ENCODE peak calls at places on chromosomes 4 and X, in ten cellular contexts. U is EH, B is AG08396, T is AG10803, Z is heart right ventricle, A is hepatocyte, Y is T-helper 1 cell, C is upper lobe of right lung, L is NCI-H446 treated with DMSO at 0.1 percent for 48 hours, M is GM04504. F is an unnamed sample.

GRCh38 chr4:107870916-107871786 is 46.4 kb downstream of the SGMS2 start:
- DNase-seq in B (no peak), L (no peak), T (no peak), M (no peak), A (no peak), U (no peak), C (no peak), Y (no peak), Z (no peak), F (no peak)

GRCh38 chrX:27775984-27776383 is 31.8 kb upstream of the MAGEB10 start:
- DNase-seq in B (no peak), C (no peak), A (no peak), L (no peak), Y (no peak), Z (no peak), M (no peak), U (no peak), T (no peak), F (no peak)

GRCh38 chrX:39857780-39858179 is 240.0 kb downstream of the BCOR start:
- DNase-seq in M (no peak), Z (no peak), B (no peak), A (no peak), Y (peak), U (no peak), L (no peak), T (no peak), C (no peak), F (no peak)

GRCh38 chr4:22969314-22969896 is 276.7 kb downstream of the GBA3 start:
- DNase-seq in C (no peak), U (peak), T (peak), M (peak), L (no peak), A (peak), B (no peak), Z (no peak), Y (no peak), F (no peak)

GRCh38 chr4:133474511-133474910 is 325.4 kb downstream of the PCDH10 start:
- DNase-seq in T (no peak), L (no peak), A (no peak), C (no peak), M (no peak), U (no peak), Z (no peak), Y (no peak), B (no peak), F (no peak)

GRCh38 chr4:165970703-165971420 is 97.8 kb downstream of the TLL1 start:
- DNase-seq in Y (no peak), T (no peak), M (no peak), Z (no peak), C (no peak), B (no peak), L (no peak), A (no peak), U (no peak), F (no peak)

GRCh38 chr4:11843340-11843739 is 414.6 kb upstream of the HS3ST1 start:
- DNase-seq in Z (no peak), C (no peak), L (no peak), T (no peak), M (no peak), A (no peak), U (no peak), B (no peak), Y (no peak), F (no peak)

GRCh38 chr4:139641218-139641617 is 24.4 kb upstream of the MGST2 start:
- DNase-seq in Z (no peak), M (no peak), Y (no peak), L (no peak), C (no peak), U (peak), B (peak), A (no peak), T (peak), F (no peak)

GRCh38 chrX:132689741-132690140 is 200.9 kb upstream of the MBNL3 start:
- DNase-seq in Y (no peak), U (no peak), A (no peak), L (no peak), B (no peak), Z (no peak), T (no peak), M (no peak), C (no peak), F (no peak)

GRCh38 chr4:147057631-147057980 is 111.9 kb upstream of the TTC29 start:
- DNase-seq in Y (peak), U (peak), M (no peak), A (no peak), T (peak), L (no peak), C (no peak), B (no peak), Z (no peak), F (no peak)

GRCh38 chr4:124459922-124460301 is 252.6 kb downstream of the ANKRD50 start:
- DNase-seq in M (no peak), L (no peak), T (peak), A (no peak), B (no peak), C (no peak), Y (no peak), Z (no peak), U (no peak), F (no peak)

GRCh38 chrX:106932492-106932923 is 12.3 kb downstream of the CLDN2 start:
- DNase-seq in Z (no peak), M (no peak), C (no peak), B (peak), T (peak), L (no peak), Y (no peak), U (peak), A (peak), F (no peak)

GRCh38 chr4:100635899-100636298 is 118.1 kb upstream of the EMCN start:
- DNase-seq in Y (no peak), C (no peak), U (no peak), B (no peak), Z (no peak), L (no peak), A (no peak), T (no peak), M (no peak), F (no peak)

GRCh38 chr4:94721310-94721709 is 36.4 kb upstream of the BMPR1B start:
- DNase-seq in A (no peak), U (no peak), M (no peak), L (no peak), T (no peak), Z (no peak), C (no peak), B (no peak), Y (no peak), F (no peak)

GRCh38 chr4:27123050-27123768 is 262.6 kb downstream of the STIM2 start:
- DNase-seq in T (no peak), C (no peak), U (peak), Z (no peak), Y (no peak), B (no peak), L (no peak), A (peak), M (no peak), F (no peak)

GRCh38 chr4:177718514-177718913 is 276.3 kb upstream of the AGA start:
- DNase-seq in L (no peak), Z (no peak), C (no peak), A (no peak), U (no peak), Y (no peak), T (no peak), M (no peak), B (no peak), F (no peak)

GRCh38 chr4:168564024-168564423 is 67.2 kb downstream of the PALLD start:
- DNase-seq in M (no peak), T (no peak), Y (no peak), L (no peak), C (no peak), A (no peak), Z (no peak), B (no peak), U (no peak), F (no peak)

GRCh38 chrX:9829308-9830267 is 43.4 kb downstream of the SHROOM2 start:
- DNase-seq in B (no peak), Y (peak), C (no peak), T (no peak), M (no peak), Z (no peak), A (peak), L (no peak), U (peak), F (no peak)

GRCh38 chr4:128379860-128380259 is 92.2 kb upstream of the PGRMC2 start:
- DNase-seq in Y (no peak), U (peak), Z (peak), L (no peak), C (no peak), B (no peak), T (peak), A (peak), M (no peak), F (peak)

GRCh38 chr4:78454016-78454415 is 97.6 kb upstream of the ANXA3 start:
- DNase-seq in C (no peak), Y (no peak), U (no peak), T (no peak), B (no peak), M (no peak), Z (no peak), A (no peak), L (no peak), F (no peak)

F was measured in DMS 273 treated with DMSO at 0.1 percent for 48 hours.